ENCODE peak calls at places on chromosome 13, in seven cellular contexts. One of them, this sample, is unnamed. For H3K36me3, the result is how much of the 10 kb centered on the place peaks cover.

GRCh38 chr13:74273591-74273990 is 139.4 kb upstream of the KLF12 start:
- DNase-seq in PC-3: no peak
- DNase-seq in H1: no peak
- DNase-seq in GM23248: peak
- DNase-seq in A673: no peak
- DNase-seq in HCT116: no peak
- DNase-seq in GM23338: no peak
- DNase-seq in this sample: no peak

GRCh38 chr13:105365831-105366230 is 1169.6 kb downstream of the EFNB2 start:
- DNase-seq in PC-3: no peak
- DNase-seq in H1: no peak
- DNase-seq in GM23248: no peak
- DNase-seq in A673: peak
- DNase-seq in HCT116: no peak
- DNase-seq in GM23338: no peak
- DNase-seq in this sample: peak

GRCh38 chr13:60448907-60449510 is 52.0 kb downstream of the TDRD3 start:
- DNase-seq in PC-3: peak
- DNase-seq in H1: no peak
- DNase-seq in GM23248: peak
- DNase-seq in A673: peak
- DNase-seq in HCT116: peak
- DNase-seq in GM23338: peak
- DNase-seq in this sample: peak

GRCh38 chr13:93714171-93714570 is 487.6 kb downstream of the GPC6 start:
- DNase-seq in PC-3: peak
- DNase-seq in H1: no peak
- DNase-seq in GM23248: peak
- DNase-seq in A673: no peak
- DNase-seq in HCT116: no peak
- DNase-seq in GM23338: no peak
- DNase-seq in this sample: peak

GRCh38 chr13:36920612-36921185 is 661 bp upstream of the SMAD9 start:
- DNase-seq in PC-3: no peak
- DNase-seq in H1: no peak
- DNase-seq in GM23248: peak
- DNase-seq in A673: no peak
- DNase-seq in HCT116: no peak
- DNase-seq in GM23338: peak
- DNase-seq in this sample: no peak

GRCh38 chr13:55538424-55538823 is 1602.3 kb upstream of the PRR20A start:
- DNase-seq in PC-3: no peak
- DNase-seq in H1: no peak
- DNase-seq in GM23248: no peak
- DNase-seq in A673: no peak
- DNase-seq in HCT116: no peak
- DNase-seq in GM23338: no peak
- DNase-seq in this sample: no peak

GRCh38 chr13:29654807-29655547 is 59.5 kb upstream of the SLC7A1 start:
- DNase-seq in PC-3: peak
- DNase-seq in H1: no peak
- DNase-seq in GM23248: peak
- DNase-seq in A673: no peak
- DNase-seq in HCT116: no peak
- DNase-seq in GM23338: no peak
- DNase-seq in this sample: peak

GRCh38 chr13:31115616-31116015 is 46.1 kb downstream of the HSPH1 start:
- DNase-seq in PC-3: no peak
- DNase-seq in H1: no peak
- DNase-seq in GM23248: no peak
- DNase-seq in A673: no peak
- DNase-seq in HCT116: no peak
- DNase-seq in GM23338: no peak
- DNase-seq in this sample: no peak

GRCh38 chr13:97243915-97244820 is 22.0 kb downstream of the MBNL2 start:
- DNase-seq in PC-3: no peak
- DNase-seq in H1: no peak
- DNase-seq in GM23248: no peak
- DNase-seq in A673: no peak
- DNase-seq in HCT116: no peak
- DNase-seq in GM23338: no peak
- DNase-seq in this sample: no peak

GRCh38 chr13:32261567-32261966 is 53.6 kb downstream of the ZAR1L start:
- DNase-seq in PC-3: peak
- DNase-seq in H1: no peak
- DNase-seq in GM23248: peak
- DNase-seq in A673: peak
- DNase-seq in HCT116: no peak
- DNase-seq in GM23338: no peak
- DNase-seq in this sample: peak

GRCh38 chr13:99658266-99658991 is 157.2 kb downstream of the TM9SF2 start:
- DNase-seq in PC-3: peak
- DNase-seq in H1: peak
- DNase-seq in GM23248: peak
- DNase-seq in A673: peak
- DNase-seq in HCT116: no peak
- DNase-seq in GM23338: peak
- DNase-seq in this sample: peak

GRCh38 chr13:57409656-57410055 is 221.9 kb upstream of the PCDH17 start:
- DNase-seq in PC-3: no peak
- DNase-seq in H1: no peak
- DNase-seq in GM23248: no peak
- DNase-seq in A673: no peak
- DNase-seq in HCT116: no peak
- DNase-seq in GM23338: no peak
- DNase-seq in this sample: no peak

GRCh38 chr13:79678100-79678499 is 197.1 kb downstream of the NDFIP2 start:
- DNase-seq in PC-3: peak
- DNase-seq in H1: no peak
- DNase-seq in GM23248: peak
- DNase-seq in A673: no peak
- DNase-seq in HCT116: no peak
- DNase-seq in GM23338: no peak
- DNase-seq in this sample: peak

GRCh38 chr13:109419896-109420295 is 366.5 kb downstream of the IRS2 start:
- DNase-seq in PC-3: no peak
- DNase-seq in H1: no peak
- DNase-seq in GM23248: no peak
- DNase-seq in A673: no peak
- DNase-seq in HCT116: no peak
- DNase-seq in GM23338: no peak
- DNase-seq in this sample: peak

GRCh38 chr13:60286707-60287106 is 110.3 kb upstream of the TDRD3 start:
- DNase-seq in PC-3: no peak
- DNase-seq in H1: no peak
- DNase-seq in GM23248: no peak
- DNase-seq in A673: no peak
- DNase-seq in HCT116: no peak
- DNase-seq in GM23338: peak
- DNase-seq in this sample: no peak

GRCh38 chr13:108005231-108005630 is 210.1 kb downstream of the LIG4 start:
- DNase-seq in PC-3: no peak
- DNase-seq in H1: no peak
- DNase-seq in GM23248: no peak
- DNase-seq in A673: no peak
- DNase-seq in HCT116: no peak
- DNase-seq in GM23338: no peak
- DNase-seq in this sample: no peak

GRCh38 chr13:27283906-27284523 is 13.4 kb downstream of the RASL11A start:
- DNase-seq in PC-3: peak
- DNase-seq in H1: no peak
- DNase-seq in GM23248: peak
- DNase-seq in A673: no peak
- DNase-seq in HCT116: peak
- DNase-seq in GM23338: no peak
- DNase-seq in this sample: no peak

GRCh38 chr13:65330691-65331090 is 1899.4 kb downstream of the PCDH9 start:
- DNase-seq in PC-3: no peak
- DNase-seq in H1: no peak
- DNase-seq in GM23248: no peak
- DNase-seq in A673: no peak
- DNase-seq in HCT116: no peak
- DNase-seq in GM23338: no peak
- DNase-seq in this sample: no peak

GRCh38 chr13:38944219-38944618 is 46.4 kb downstream of the STOML3 start:
- DNase-seq in PC-3: no peak
- DNase-seq in H1: no peak
- DNase-seq in GM23248: no peak
- DNase-seq in A673: no peak
- DNase-seq in HCT116: no peak
- DNase-seq in GM23338: no peak
- DNase-seq in this sample: no peak

GRCh38 chr13:47679391-47679790 is 321.7 kb downstream of the SUCLA2 start:
- DNase-seq in PC-3: peak
- DNase-seq in H1: no peak
- DNase-seq in GM23248: peak
- DNase-seq in A673: no peak
- DNase-seq in HCT116: no peak
- DNase-seq in GM23338: no peak
- DNase-seq in this sample: peak

GRCh38 chr13:44165895-44166496 is 207.6 kb upstream of the SERP2 start:
- DNase-seq in PC-3: no peak
- DNase-seq in H1: no peak
- DNase-seq in GM23248: no peak
- DNase-seq in A673: no peak
- DNase-seq in HCT116: no peak
- DNase-seq in GM23338: peak
- DNase-seq in this sample: peak
- TF ChIP-seq EZH2 in PC-3: no peak
- TF ChIP-seq EZH2 in H1: no peak
- TF ChIP-seq EZH2 in GM23248: no peak
- TF ChIP-seq EZH2 in A673: no peak
- TF ChIP-seq EZH2 in HCT116: no peak
- TF ChIP-seq EZH2 in GM23338: no peak
- TF ChIP-seq EZH2 in this sample: no peak

GRCh38 chr13:111304603-111305289 is 15.7 kb upstream of the TEX29 start:
- DNase-seq in PC-3: no peak
- DNase-seq in H1: no peak
- DNase-seq in GM23248: no peak
- DNase-seq in A673: no peak
- DNase-seq in HCT116: no peak
- DNase-seq in GM23338: no peak
- DNase-seq in this sample: no peak

GRCh38 chr13:111302045-111302722 is 18.3 kb upstream of the TEX29 start:
- DNase-seq in PC-3: no peak
- DNase-seq in H1: no peak
- DNase-seq in GM23248: no peak
- DNase-seq in A673: no peak
- DNase-seq in HCT116: no peak
- DNase-seq in GM23338: no peak
- DNase-seq in this sample: no peak

GRCh38 chr13:111298214-111298975 is 22.0 kb upstream of the TEX29 start:
- DNase-seq in PC-3: no peak
- DNase-seq in H1: no peak
- DNase-seq in GM23248: no peak
- DNase-seq in A673: no peak
- DNase-seq in HCT116: no peak
- DNase-seq in GM23338: no peak
- DNase-seq in this sample: no peak

GRCh38 chr13:111304041-111304544 is 16.3 kb upstream of the TEX29 start:
- DNase-seq in PC-3: no peak
- DNase-seq in H1: no peak
- DNase-seq in GM23248: no peak
- DNase-seq in A673: no peak
- DNase-seq in HCT116: no peak
- DNase-seq in GM23338: no peak
- DNase-seq in this sample: no peak

GRCh38 chr13:111303559-111303958 is 16.9 kb upstream of the TEX29 start:
- DNase-seq in PC-3: no peak
- DNase-seq in H1: no peak
- DNase-seq in GM23248: no peak
- DNase-seq in A673: no peak
- DNase-seq in HCT116: no peak
- DNase-seq in GM23338: no peak
- DNase-seq in this sample: no peak
- H3K36me3 ChIP-seq in PC-3: under half
- H3K36me3 ChIP-seq in H1: under half
- H3K36me3 ChIP-seq in GM23248: under half
- H3K36me3 ChIP-seq in A673: under half
- H3K36me3 ChIP-seq in HCT116: under half
- H3K36me3 ChIP-seq in GM23338: under half
- H3K36me3 ChIP-seq in this sample: under half

DNA sequence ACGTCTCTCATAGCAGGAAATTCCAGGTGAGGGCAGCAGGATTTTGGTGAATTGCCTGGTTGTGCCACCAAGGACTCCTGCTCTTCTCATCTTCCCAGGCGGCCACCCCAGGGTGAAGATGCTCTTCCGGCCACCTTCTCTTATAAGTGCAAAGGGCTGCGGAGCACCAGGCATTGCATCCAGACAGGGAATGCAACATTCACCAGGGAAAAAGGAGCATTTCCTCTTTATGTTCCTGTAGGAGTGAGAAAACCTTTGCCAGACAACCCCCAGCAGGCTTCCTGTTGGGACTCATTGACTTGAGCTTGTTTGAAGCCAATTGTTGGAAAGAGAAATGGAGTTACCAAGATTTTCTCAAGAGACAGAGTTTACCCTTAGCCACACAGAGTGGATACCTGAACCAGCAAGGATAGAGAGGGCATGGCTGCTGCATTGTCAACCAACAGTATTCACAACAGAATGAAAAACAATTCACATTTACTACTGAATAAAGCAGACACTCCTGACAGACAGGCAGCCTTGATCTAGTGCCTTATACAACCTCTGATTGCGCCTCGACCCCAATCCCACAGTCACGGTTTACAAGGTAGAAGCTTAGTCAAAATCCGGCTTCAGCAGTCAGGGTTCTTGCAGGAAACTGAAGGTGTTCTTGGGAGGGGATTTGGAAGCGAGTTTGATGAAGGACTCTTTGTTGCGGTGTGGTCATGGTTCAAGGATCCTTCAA is 1.8 kb upstream of the ATP11A start:
- DNase-seq in PC-3: no peak
- DNase-seq in H1: no peak
- DNase-seq in GM23248: no peak
- DNase-seq in A673: no peak
- DNase-seq in HCT116: no peak
- DNase-seq in GM23338: no peak
- DNase-seq in this sample: no peak
- H3K27ac ChIP-seq in PC-3: no peak
- H3K27ac ChIP-seq in H1: no peak
- H3K27ac ChIP-seq in GM23248: no peak
- H3K27ac ChIP-seq in A673: no peak
- H3K27ac ChIP-seq in HCT116: no peak
- H3K27ac ChIP-seq in GM23338: no peak
- H3K27ac ChIP-seq in this sample: no peak

DNA sequence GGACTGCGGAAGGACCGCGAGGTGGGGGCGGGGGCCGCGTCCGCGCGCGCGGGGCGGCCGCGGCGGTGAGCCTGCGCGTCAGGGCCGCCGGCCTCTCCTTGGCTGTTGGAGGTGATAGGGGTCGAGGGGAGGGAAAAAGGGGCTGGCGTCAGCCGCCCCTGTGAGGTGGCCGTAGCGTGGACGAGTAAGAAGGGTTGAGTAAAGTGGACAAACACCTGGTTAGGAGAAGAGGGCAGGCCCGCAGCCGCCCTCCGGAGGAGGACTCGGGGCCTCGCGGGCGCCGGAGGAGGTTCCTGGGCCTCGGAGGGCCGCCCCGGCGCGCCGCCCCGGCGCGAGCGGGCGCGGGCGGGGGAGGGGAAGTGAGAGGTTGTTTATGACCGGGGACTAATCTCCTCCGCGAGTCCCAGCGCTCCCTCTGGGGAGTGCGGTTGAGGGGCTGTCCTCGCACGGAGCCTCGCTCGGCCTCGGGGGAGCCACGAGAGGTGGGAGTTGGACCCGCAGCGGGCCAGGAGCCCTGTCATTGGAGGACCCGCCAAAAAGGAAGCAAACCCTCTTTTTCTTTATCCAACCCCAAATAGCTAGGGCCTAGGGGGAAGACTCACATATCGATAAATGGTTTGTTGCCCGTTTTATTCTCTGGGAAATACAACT is 597 bp upstream of the INTS6 start:
- DNase-seq in PC-3: no peak
- DNase-seq in H1: no peak
- DNase-seq in GM23248: peak
- DNase-seq in A673: peak
- DNase-seq in HCT116: no peak
- DNase-seq in GM23338: peak
- DNase-seq in this sample: no peak
- TF ChIP-seq EZH2 in PC-3: no peak
- TF ChIP-seq EZH2 in H1: no peak
- TF ChIP-seq EZH2 in GM23248: no peak
- TF ChIP-seq EZH2 in A673: no peak
- TF ChIP-seq EZH2 in HCT116: no peak
- TF ChIP-seq EZH2 in GM23338: no peak
- TF ChIP-seq EZH2 in this sample: no peak

This sample was measured in mammary epithelial cell.